ENCODE peak calls at places on chromosomes 16 and 17, in eight cellular contexts. One of them, this sample, is unnamed. For H3K36me3, the result is how much of the 10 kb centered on the place peaks cover.

GRCh38 chr17:2347805-2348685 is 10.7 kb downstream of the SGSM2 start:
- DNase-seq in BE2C: peak
- DNase-seq in heart right ventricle: no peak
- DNase-seq in upper lobe of left lung: peak
- DNase-seq in CD8-positive, alpha-beta T cell: no peak
- DNase-seq in IMR-90: peak
- DNase-seq in tibial nerve: no peak
- DNase-seq in PC-3: peak
- DNase-seq in this sample: peak

GRCh38 chr16:49596119-49596518 is 222.5 kb downstream of the C16orf78 start:
- DNase-seq in BE2C: peak
- DNase-seq in heart right ventricle: no peak
- DNase-seq in upper lobe of left lung: no peak
- DNase-seq in CD8-positive, alpha-beta T cell: no peak
- DNase-seq in IMR-90: peak
- DNase-seq in tibial nerve: no peak
- DNase-seq in PC-3: no peak
- DNase-seq in this sample: no peak

GRCh38 chr17:65115721-65116312 is 21.4 kb upstream of the RGS9 start:
- DNase-seq in BE2C: no peak
- DNase-seq in heart right ventricle: no peak
- DNase-seq in upper lobe of left lung: no peak
- DNase-seq in CD8-positive, alpha-beta T cell: no peak
- DNase-seq in IMR-90: no peak
- DNase-seq in tibial nerve: no peak
- DNase-seq in PC-3: no peak
- DNase-seq in this sample: no peak

GRCh38 chr17:14427914-14428639 is 127.2 kb downstream of the HS3ST3B1 start:
- DNase-seq in BE2C: no peak
- DNase-seq in heart right ventricle: no peak
- DNase-seq in upper lobe of left lung: no peak
- DNase-seq in CD8-positive, alpha-beta T cell: peak
- DNase-seq in IMR-90: no peak
- DNase-seq in tibial nerve: no peak
- DNase-seq in PC-3: no peak
- DNase-seq in this sample: no peak

GRCh38 chr16:81544691-81545365 is 100.2 kb downstream of the CMIP start:
- DNase-seq in BE2C: no peak
- DNase-seq in heart right ventricle: no peak
- DNase-seq in upper lobe of left lung: no peak
- DNase-seq in CD8-positive, alpha-beta T cell: no peak
- DNase-seq in IMR-90: peak
- DNase-seq in tibial nerve: no peak
- DNase-seq in PC-3: no peak
- DNase-seq in this sample: no peak

GRCh38 chr17:48992433-48992832 is 4.8 kb upstream of the IGF2BP1 start:
- DNase-seq in BE2C: no peak
- DNase-seq in heart right ventricle: no peak
- DNase-seq in upper lobe of left lung: no peak
- DNase-seq in CD8-positive, alpha-beta T cell: no peak
- DNase-seq in IMR-90: no peak
- DNase-seq in tibial nerve: no peak
- DNase-seq in PC-3: no peak
- DNase-seq in this sample: no peak

GRCh38 chr16:83002351-83003334 is 375.9 kb downstream of the CDH13 start:
- DNase-seq in BE2C: no peak
- DNase-seq in heart right ventricle: no peak
- DNase-seq in upper lobe of left lung: no peak
- DNase-seq in CD8-positive, alpha-beta T cell: no peak
- DNase-seq in IMR-90: peak
- DNase-seq in tibial nerve: no peak
- DNase-seq in PC-3: no peak
- DNase-seq in this sample: no peak

GRCh38 chr16:2250652-2251280 is 621 bp downstream of the ECI1 start:
- DNase-seq in BE2C: no peak
- DNase-seq in heart right ventricle: no peak
- DNase-seq in upper lobe of left lung: peak
- DNase-seq in CD8-positive, alpha-beta T cell: peak
- DNase-seq in IMR-90: no peak
- DNase-seq in tibial nerve: no peak
- DNase-seq in PC-3: no peak
- DNase-seq in this sample: no peak

GRCh38 chr17:11324846-11325420 is 83.9 kb downstream of the SHISA6 start:
- DNase-seq in BE2C: no peak
- DNase-seq in heart right ventricle: no peak
- DNase-seq in upper lobe of left lung: no peak
- DNase-seq in CD8-positive, alpha-beta T cell: no peak
- DNase-seq in IMR-90: no peak
- DNase-seq in tibial nerve: no peak
- DNase-seq in PC-3: no peak
- DNase-seq in this sample: no peak

GRCh38 chr16:19831678-19832077 is 53.0 kb downstream of the GPRC5B start:
- DNase-seq in BE2C: no peak
- DNase-seq in heart right ventricle: no peak
- DNase-seq in upper lobe of left lung: no peak
- DNase-seq in CD8-positive, alpha-beta T cell: no peak
- DNase-seq in IMR-90: peak
- DNase-seq in tibial nerve: no peak
- DNase-seq in PC-3: peak
- DNase-seq in this sample: peak
- H3K4me3 ChIP-seq in BE2C: no peak
- H3K4me3 ChIP-seq in heart right ventricle: no peak
- H3K4me3 ChIP-seq in upper lobe of left lung: no peak
- H3K4me3 ChIP-seq in CD8-positive, alpha-beta T cell: no peak
- H3K4me3 ChIP-seq in IMR-90: no peak
- H3K4me3 ChIP-seq in tibial nerve: no peak
- H3K4me3 ChIP-seq in PC-3: no peak
- H3K4me3 ChIP-seq in this sample: no peak

GRCh38 chr16:56938664-56939513 is 6.9 kb downstream of the HERPUD1 start:
- DNase-seq in BE2C: no peak
- DNase-seq in heart right ventricle: no peak
- DNase-seq in upper lobe of left lung: no peak
- DNase-seq in CD8-positive, alpha-beta T cell: no peak
- DNase-seq in IMR-90: no peak
- DNase-seq in tibial nerve: no peak
- DNase-seq in PC-3: no peak
- DNase-seq in this sample: no peak
- H3K36me3 ChIP-seq in BE2C: half or more
- H3K36me3 ChIP-seq in heart right ventricle: half or more
- H3K36me3 ChIP-seq in upper lobe of left lung: half or more
- H3K36me3 ChIP-seq in CD8-positive, alpha-beta T cell: half or more
- H3K36me3 ChIP-seq in IMR-90: half or more
- H3K36me3 ChIP-seq in tibial nerve: under half
- H3K36me3 ChIP-seq in PC-3: half or more
- H3K36me3 ChIP-seq in this sample: under half

GRCh38 chr16:5025171-5025632 is 8.5 kb downstream of the NAGPA start:
- DNase-seq in BE2C: peak
- DNase-seq in heart right ventricle: peak
- DNase-seq in upper lobe of left lung: no peak
- DNase-seq in CD8-positive, alpha-beta T cell: no peak
- DNase-seq in IMR-90: no peak
- DNase-seq in tibial nerve: peak
- DNase-seq in PC-3: no peak
- DNase-seq in this sample: no peak
- TF ChIP-seq CTCF in BE2C: peak
- TF ChIP-seq CTCF in heart right ventricle: peak
- TF ChIP-seq CTCF in upper lobe of left lung: no peak
- TF ChIP-seq CTCF in CD8-positive, alpha-beta T cell: peak
- TF ChIP-seq CTCF in IMR-90: peak
- TF ChIP-seq CTCF in tibial nerve: peak
- TF ChIP-seq CTCF in PC-3: peak
- TF ChIP-seq CTCF in this sample: peak

DNA sequence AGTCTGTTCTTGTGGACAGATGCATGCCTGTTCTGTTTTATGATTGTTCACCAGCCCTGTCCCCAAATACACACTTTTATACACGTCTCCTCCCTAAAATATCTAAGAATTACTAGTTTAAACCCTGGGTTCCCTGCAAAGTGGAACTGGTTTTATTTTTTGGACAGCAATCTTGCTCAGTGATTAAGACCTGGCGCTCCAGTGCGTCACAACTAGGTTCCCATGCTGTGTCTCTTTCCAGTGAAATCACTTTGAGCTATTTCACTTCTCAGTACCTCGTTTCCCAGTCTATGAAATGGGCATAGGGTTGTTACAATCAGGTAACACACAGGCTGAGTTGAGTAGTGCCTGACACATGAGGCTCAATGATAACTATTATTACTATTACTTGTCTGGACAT is 1.1 kb downstream of the CEP20 start:
- DNase-seq in BE2C: no peak
- DNase-seq in heart right ventricle: no peak
- DNase-seq in upper lobe of left lung: no peak
- DNase-seq in CD8-positive, alpha-beta T cell: no peak
- DNase-seq in IMR-90: no peak
- DNase-seq in tibial nerve: no peak
- DNase-seq in PC-3: no peak
- DNase-seq in this sample: no peak
- H3K4me3 ChIP-seq in BE2C: peak
- H3K4me3 ChIP-seq in heart right ventricle: peak
- H3K4me3 ChIP-seq in upper lobe of left lung: peak
- H3K4me3 ChIP-seq in CD8-positive, alpha-beta T cell: peak
- H3K4me3 ChIP-seq in IMR-90: peak
- H3K4me3 ChIP-seq in tibial nerve: peak
- H3K4me3 ChIP-seq in PC-3: peak
- H3K4me3 ChIP-seq in this sample: peak

GRCh38 chr17:82435601-82436583 is 14.7 kb downstream of the CYBC1 start:
- DNase-seq in BE2C: no peak
- DNase-seq in heart right ventricle: no peak
- DNase-seq in upper lobe of left lung: no peak
- DNase-seq in CD8-positive, alpha-beta T cell: no peak
- DNase-seq in IMR-90: no peak
- DNase-seq in tibial nerve: no peak
- DNase-seq in PC-3: no peak
- DNase-seq in this sample: no peak

GRCh38 chr17:82437325-82437668 is 13.3 kb downstream of the CYBC1 start:
- DNase-seq in BE2C: no peak
- DNase-seq in heart right ventricle: no peak
- DNase-seq in upper lobe of left lung: no peak
- DNase-seq in CD8-positive, alpha-beta T cell: no peak
- DNase-seq in IMR-90: no peak
- DNase-seq in tibial nerve: no peak
- DNase-seq in PC-3: no peak
- DNase-seq in this sample: no peak

GRCh38 chr17:82438401-82439193 is 12.0 kb downstream of the CYBC1 start:
- DNase-seq in BE2C: no peak
- DNase-seq in heart right ventricle: peak
- DNase-seq in upper lobe of left lung: no peak
- DNase-seq in CD8-positive, alpha-beta T cell: no peak
- DNase-seq in IMR-90: no peak
- DNase-seq in tibial nerve: no peak
- DNase-seq in PC-3: no peak
- DNase-seq in this sample: no peak

GRCh38 chr17:82435103-82435502 is 15.4 kb downstream of the CYBC1 start:
- DNase-seq in BE2C: no peak
- DNase-seq in heart right ventricle: no peak
- DNase-seq in upper lobe of left lung: no peak
- DNase-seq in CD8-positive, alpha-beta T cell: no peak
- DNase-seq in IMR-90: peak
- DNase-seq in tibial nerve: no peak
- DNase-seq in PC-3: no peak
- DNase-seq in this sample: no peak

GRCh38 chr17:82436601-82437324 is 13.8 kb downstream of the CYBC1 start:
- DNase-seq in BE2C: no peak
- DNase-seq in heart right ventricle: no peak
- DNase-seq in upper lobe of left lung: no peak
- DNase-seq in CD8-positive, alpha-beta T cell: no peak
- DNase-seq in IMR-90: no peak
- DNase-seq in tibial nerve: no peak
- DNase-seq in PC-3: no peak
- DNase-seq in this sample: no peak
- H3K36me3 ChIP-seq in BE2C: under half
- H3K36me3 ChIP-seq in heart right ventricle: under half
- H3K36me3 ChIP-seq in upper lobe of left lung: under half
- H3K36me3 ChIP-seq in CD8-positive, alpha-beta T cell: under half
- H3K36me3 ChIP-seq in IMR-90: under half
- H3K36me3 ChIP-seq in tibial nerve: under half
- H3K36me3 ChIP-seq in PC-3: under half
- H3K36me3 ChIP-seq in this sample: under half

DNA sequence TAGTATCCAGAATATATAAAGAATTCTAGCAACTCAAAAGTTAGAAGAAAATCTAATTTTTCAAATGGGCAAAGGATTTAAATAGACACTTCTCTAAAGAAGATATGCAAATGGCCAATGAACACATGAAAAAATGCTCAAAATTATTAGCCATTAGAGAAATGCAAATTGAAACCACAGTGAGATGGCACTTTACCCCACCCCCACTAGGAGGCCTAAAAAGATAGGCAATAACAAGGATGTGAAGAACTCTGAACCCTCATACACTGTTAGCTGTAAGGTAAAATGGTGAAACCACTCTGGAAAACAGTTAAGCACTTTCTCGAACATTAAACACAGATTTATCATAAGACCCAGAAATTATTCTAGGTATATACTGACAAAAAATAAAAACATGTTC is 71.4 kb upstream of the IRX6 start:
- DNase-seq in BE2C: no peak
- DNase-seq in heart right ventricle: no peak
- DNase-seq in upper lobe of left lung: no peak
- DNase-seq in CD8-positive, alpha-beta T cell: no peak
- DNase-seq in IMR-90: no peak
- DNase-seq in tibial nerve: no peak
- DNase-seq in PC-3: no peak
- DNase-seq in this sample: no peak
- TF ChIP-seq CTCF in BE2C: no peak
- TF ChIP-seq CTCF in heart right ventricle: no peak
- TF ChIP-seq CTCF in upper lobe of left lung: no peak
- TF ChIP-seq CTCF in CD8-positive, alpha-beta T cell: no peak
- TF ChIP-seq CTCF in IMR-90: no peak
- TF ChIP-seq CTCF in tibial nerve: no peak
- TF ChIP-seq CTCF in PC-3: no peak
- TF ChIP-seq CTCF in this sample: no peak

GRCh38 chr16:54191163-54191562 is 95.4 kb downstream of the IRX3 start:
- DNase-seq in BE2C: no peak
- DNase-seq in heart right ventricle: no peak
- DNase-seq in upper lobe of left lung: no peak
- DNase-seq in CD8-positive, alpha-beta T cell: no peak
- DNase-seq in IMR-90: no peak
- DNase-seq in tibial nerve: no peak
- DNase-seq in PC-3: no peak
- DNase-seq in this sample: no peak

GRCh38 chr16:54191592-54191991 is 95.0 kb downstream of the IRX3 start:
- DNase-seq in BE2C: no peak
- DNase-seq in heart right ventricle: no peak
- DNase-seq in upper lobe of left lung: peak
- DNase-seq in CD8-positive, alpha-beta T cell: no peak
- DNase-seq in IMR-90: no peak
- DNase-seq in tibial nerve: no peak
- DNase-seq in PC-3: no peak
- DNase-seq in this sample: no peak

GRCh38 chr16:54193013-54193655 is 93.5 kb downstream of the IRX3 start:
- DNase-seq in BE2C: no peak
- DNase-seq in heart right ventricle: no peak
- DNase-seq in upper lobe of left lung: no peak
- DNase-seq in CD8-positive, alpha-beta T cell: no peak
- DNase-seq in IMR-90: no peak
- DNase-seq in tibial nerve: no peak
- DNase-seq in PC-3: no peak
- DNase-seq in this sample: no peak

GRCh38 chr16:54193656-54194007 is 93.0 kb downstream of the IRX3 start:
- DNase-seq in BE2C: peak
- DNase-seq in heart right ventricle: peak
- DNase-seq in upper lobe of left lung: peak
- DNase-seq in CD8-positive, alpha-beta T cell: no peak
- DNase-seq in IMR-90: peak
- DNase-seq in tibial nerve: peak
- DNase-seq in PC-3: peak
- DNase-seq in this sample: no peak

GRCh38 chr16:54194008-54194731 is 92.4 kb downstream of the IRX3 start:
- DNase-seq in BE2C: peak
- DNase-seq in heart right ventricle: peak
- DNase-seq in upper lobe of left lung: peak
- DNase-seq in CD8-positive, alpha-beta T cell: no peak
- DNase-seq in IMR-90: no peak
- DNase-seq in tibial nerve: peak
- DNase-seq in PC-3: no peak
- DNase-seq in this sample: no peak
- H3K4me3 ChIP-seq in BE2C: peak
- H3K4me3 ChIP-seq in heart right ventricle: no peak
- H3K4me3 ChIP-seq in upper lobe of left lung: peak
- H3K4me3 ChIP-seq in CD8-positive, alpha-beta T cell: no peak
- H3K4me3 ChIP-seq in IMR-90: no peak
- H3K4me3 ChIP-seq in tibial nerve: no peak
- H3K4me3 ChIP-seq in PC-3: no peak
- H3K4me3 ChIP-seq in this sample: no peak